ENCODE peak calls at places on chromosome 16, in seven cellular contexts. F is HCT116, M is fibroblast of lung, K is gastrocnemius medialis, E is pancreas, V is body of pancreas, N is GM23338. W is an unnamed sample. For H3K27me3, the result is how much of the 10 kb centered on the place peaks cover.

GRCh38 chr16:4976079-4976478 is 17.9 kb downstream of the SEC14L5 start:
- DNase-seq in N (no peak), F (no peak), M (no peak), V (no peak), E (no peak), K (no peak), W (no peak)

GRCh38 chr16:80852261-80852872 is 48.0 kb upstream of the CDYL2 start:
- DNase-seq in E (no peak), N (peak), K (no peak), V (no peak), F (peak), M (peak), W (no peak)

GRCh38 chr16:10031473-10031872 is 150.8 kb downstream of the GRIN2A start:
- DNase-seq in M (no peak), K (no peak), F (no peak), N (peak), V (no peak), E (no peak), W (no peak)

GRCh38 chr16:84423416-84423837 is 55.1 kb downstream of the ATP2C2 start:
- DNase-seq in M (peak), K (no peak), F (peak), V (no peak), N (peak), E (no peak), W (no peak)

GRCh38 chr16:9567674-9568073 is 476.2 kb downstream of the HAPSTR1 start:
- DNase-seq in K (no peak), V (no peak), N (no peak), E (no peak), F (no peak), M (no peak), W (no peak)

GRCh38 chr16:15507299-15507958 is 73.0 kb downstream of the BMERB1 start:
- DNase-seq in N (no peak), M (peak), E (no peak), V (no peak), F (no peak), K (peak), W (no peak)

GRCh38 chr16:66474750-66475199 is 47.7 kb downstream of the BEAN1 start:
- DNase-seq in V (no peak), F (no peak), E (no peak), M (no peak), N (no peak), K (no peak), W (no peak)

GRCh38 chr16:67942200-67942509 is 1.8 kb downstream of the LCAT start:
- DNase-seq in N (peak), E (peak), V (no peak), K (no peak), M (no peak), F (no peak), W (no peak)

GRCh38 chr16:67860589-67861398 is 12.1 kb upstream of the EDC4 start:
- DNase-seq in E (no peak), V (no peak), F (no peak), K (peak), N (no peak), M (peak), W (no peak)

GRCh38 chr16:52561910-52562741 is 15.2 kb upstream of the TOX3 start:
- DNase-seq in F (no peak), K (no peak), V (peak), E (no peak), N (no peak), M (no peak), W (no peak)

GRCh38 chr16:11328172-11329079 is 16.8 kb upstream of the RMI2 start:
- DNase-seq in N (peak), V (peak), K (peak), M (peak), F (peak), E (no peak), W (peak)
- TF ChIP-seq CTCF in N (no peak), V (no peak), K (no peak), M (no peak), F (no peak), E (no peak), W (peak)

GRCh38 chr16:87206646-87207451 is 110.3 kb downstream of the C16orf95 start:
- DNase-seq in M (peak), N (no peak), F (peak), E (no peak), V (no peak), K (no peak), W (no peak)
- H3K4me3 ChIP-seq in M (no peak), N (no peak), F (no peak), E (no peak), V (no peak), K (no peak), W (no peak)

GRCh38 chr16:89172171-89172900 is 788 bp downstream of the CDH15 start:
- DNase-seq in V (no peak), K (no peak), N (no peak), E (peak), F (no peak), M (no peak), W (no peak)
- H3K27me3 ChIP-seq in V (under half), K (under half), N (under half), E (under half), F (under half), M (under half), W (under half)

GRCh38 chr16:53692146-53692545 is 11.5 kb downstream of the RPGRIP1L start:
- DNase-seq in E (no peak), F (no peak), V (no peak), N (peak), K (no peak), M (no peak), W (no peak)
- TF ChIP-seq CTCF in E (no peak), F (no peak), V (no peak), N (peak), K (no peak), M (peak), W (peak)

GRCh38 chr16:59296002-59296401 is 561.9 kb upstream of the GOT2 start:
- DNase-seq in M (peak), N (peak), V (no peak), K (no peak), F (no peak), E (no peak), W (no peak)
- H3K4me3 ChIP-seq in M (no peak), N (no peak), V (no peak), K (no peak), F (no peak), E (no peak), W (no peak)

DNA sequence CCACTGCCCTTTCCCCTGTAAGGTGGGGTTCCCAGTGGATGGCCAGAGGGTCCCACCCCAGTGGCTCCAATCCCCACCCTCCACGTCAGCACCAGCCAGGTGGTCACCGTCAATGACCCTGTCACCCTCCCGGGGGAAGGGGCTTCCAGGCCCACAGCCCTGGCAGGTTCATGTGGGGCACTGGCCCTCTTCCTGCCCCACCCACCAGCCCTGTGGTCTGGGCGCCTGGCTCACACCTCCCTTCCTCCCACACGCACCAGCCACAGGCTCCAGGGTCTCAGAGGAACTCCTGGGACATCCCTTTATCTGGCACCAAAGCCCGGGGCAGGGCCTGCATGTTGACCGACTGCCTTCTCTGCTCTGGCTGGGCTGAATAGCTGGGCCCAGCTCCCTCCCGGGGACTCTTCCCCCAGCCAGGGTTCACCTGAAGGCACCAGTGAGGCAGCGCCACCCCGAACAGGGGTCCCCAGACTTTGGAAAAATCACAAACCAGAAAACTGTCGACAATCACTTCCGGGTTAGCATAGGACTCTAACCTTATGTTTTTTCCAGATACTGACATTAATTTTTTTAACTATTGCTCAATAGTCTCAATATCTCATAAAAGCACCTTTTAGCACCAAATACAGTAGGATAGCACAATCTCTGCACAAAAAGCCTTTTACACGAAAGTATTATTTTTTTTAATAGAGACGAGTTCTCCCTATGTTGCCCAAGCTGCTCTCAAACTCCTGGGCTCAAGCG is 21.9 kb upstream of the ZC3H18 start:
- DNase-seq in V (no peak), N (no peak), F (no peak), K (no peak), M (no peak), E (peak), W (no peak)
- H3K27me3 ChIP-seq in V (under half), N (under half), F (under half), K (under half), M (under half), E (under half), W (under half)

GRCh38 chr16:30406911-30407793 is at the start of gene ZNF771:
- DNase-seq in V (peak), M (peak), E (peak), K (peak), F (peak), N (peak), W (peak)
- TF ChIP-seq CTCF in V (no peak), M (no peak), E (no peak), K (no peak), F (no peak), N (no peak), W (no peak)

GRCh38 chr16:54453863-54454262 is 167.3 kb upstream of the IRX3 start:
- DNase-seq in F (no peak), V (no peak), N (no peak), K (no peak), E (no peak), M (no peak), W (no peak)

GRCh38 chr16:54456291-54456690 is 169.7 kb upstream of the IRX3 start:
- DNase-seq in E (no peak), N (no peak), V (no peak), K (no peak), M (no peak), F (no peak), W (no peak)

GRCh38 chr16:54458923-54459322 is 172.3 kb upstream of the IRX3 start:
- DNase-seq in K (no peak), M (no peak), N (no peak), F (no peak), V (no peak), E (no peak), W (no peak)

GRCh38 chr16:54455021-54455725 is 168.6 kb upstream of the IRX3 start:
- DNase-seq in M (no peak), N (no peak), K (no peak), V (no peak), F (no peak), E (no peak), W (no peak)

GRCh38 chr16:54454616-54455015 is 168.0 kb upstream of the IRX3 start:
- DNase-seq in E (no peak), M (no peak), K (no peak), N (no peak), V (no peak), F (no peak), W (no peak)
- H3K4me3 ChIP-seq in E (no peak), M (no peak), K (no peak), N (no peak), V (no peak), F (no peak), W (no peak)

GRCh38 chr16:1156111-1156982 is 3.4 kb downstream of the CACNA1H start:
- DNase-seq in M (no peak), E (no peak), K (no peak), N (no peak), F (no peak), V (no peak), W (no peak)
- H3K27me3 ChIP-seq in M (under half), E (under half), K (half or more), N (under half), F (under half), V (under half), W (under half)

GRCh38 chr16:3690470-3690918 is 26.8 kb downstream of the TRAP1 start:
- DNase-seq in M (peak), K (peak), F (peak), N (peak), V (peak), E (peak), W (peak)
- TF ChIP-seq CTCF in M (peak), K (peak), F (peak), N (peak), V (peak), E (peak), W (peak)